ENCODE peak calls at places on chromosomes 11 and 22, in eight cellular contexts. D is uterus, W is thyroid gland, Y is stomach, T is endothelial cell of umbilical vein, U is Peyer's patch, G is right atrium auricular region, R is psoas muscle. B is an unnamed sample. For H3K4me1, the result is how much of the 10 kb centered on the place peaks cover.

GRCh38 chr11:46520971-46521745 is 72.7 kb downstream of the AMBRA1 start:
- DNase-seq in Y (no peak), R (no peak), G (no peak), T (peak), D (no peak), U (no peak), W (no peak), B (no peak)

GRCh38 chr11:42625757-42626156 is 686.0 kb upstream of the API5 start:
- DNase-seq in T (no peak), R (no peak), W (no peak), G (no peak), D (no peak), Y (no peak), U (no peak), B (no peak)

GRCh38 chr11:35734669-35735068 is 72.1 kb downstream of the TRIM44 start:
- DNase-seq in R (no peak), D (no peak), T (no peak), W (no peak), U (no peak), Y (no peak), G (no peak), B (no peak)

GRCh38 chr11:2584812-2585565 is 114.8 kb downstream of the KCNQ1OT1 start:
- DNase-seq in W (peak), D (no peak), T (no peak), G (no peak), Y (peak), R (peak), U (no peak), B (peak)

GRCh38 chr11:111631666-111632039 is 29.4 kb downstream of the SIK2 start:
- DNase-seq in G (no peak), W (no peak), T (peak), R (no peak), Y (no peak), U (no peak), D (no peak), B (no peak)

GRCh38 chr11:43987384-43988039 is 45.1 kb downstream of the C11orf96 start:
- DNase-seq in G (peak), U (peak), Y (peak), D (peak), T (peak), W (peak), R (peak), B (peak)

GRCh38 chr11:3220521-3221407 is 2.2 kb upstream of the MRGPRG start:
- DNase-seq in Y (peak), U (peak), T (no peak), D (no peak), W (peak), R (no peak), G (no peak), B (no peak)

GRCh38 chr11:57530215-57530595 is 349 bp downstream of the TIMM10 start:
- DNase-seq in U (no peak), G (no peak), W (no peak), T (no peak), D (no peak), Y (no peak), R (no peak), B (no peak)

GRCh38 chr22:19056951-19057401 is 65.2 kb downstream of the DGCR2 start:
- DNase-seq in R (no peak), Y (peak), U (no peak), G (no peak), T (no peak), D (no peak), W (no peak), B (no peak)

GRCh38 chr11:126140932-126141291 is 70.5 kb downstream of the RPUSD4 start:
- DNase-seq in T (peak), W (peak), D (peak), U (no peak), Y (peak), G (peak), R (peak), B (no peak)

DNA sequence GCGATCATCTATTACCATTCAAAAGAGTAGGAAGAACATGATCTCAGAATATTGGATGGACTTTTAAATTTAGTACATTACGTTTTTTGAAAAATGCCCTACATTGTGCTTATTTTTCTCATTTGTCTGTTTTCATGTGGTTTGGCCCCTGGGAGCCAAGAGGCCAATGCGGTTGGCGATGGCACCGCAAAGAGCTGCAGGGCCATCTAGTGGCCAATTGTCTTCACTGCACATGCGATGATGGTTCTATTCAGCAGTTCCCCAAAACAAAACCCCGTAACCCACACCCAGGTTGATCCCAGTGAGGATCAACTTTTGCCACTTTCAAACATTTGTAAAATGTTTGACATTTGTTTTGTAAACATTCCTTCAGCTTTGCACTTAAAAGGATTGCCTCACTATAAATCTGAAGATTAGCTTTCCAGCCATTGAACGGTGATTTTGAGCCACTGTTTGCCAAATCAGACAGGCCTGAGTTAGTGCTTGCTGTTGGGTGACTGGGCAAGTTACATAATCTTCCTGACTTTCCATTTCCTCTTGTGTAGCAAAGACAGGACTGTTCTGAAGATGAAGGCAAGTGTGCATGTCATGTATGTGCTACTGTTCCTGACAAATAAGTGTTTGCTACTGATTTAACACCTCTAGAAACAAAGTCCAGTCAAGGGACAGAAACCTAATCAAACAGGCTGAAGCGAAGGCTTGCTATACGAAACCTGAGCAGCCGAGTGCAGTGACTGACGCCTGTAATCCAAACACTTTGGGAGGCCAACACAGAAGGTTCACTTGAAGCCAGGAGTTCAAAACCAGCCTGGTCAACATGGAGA is 29.2 kb upstream of the XBP1 start:
- DNase-seq in G (peak), R (peak), U (peak), D (peak), W (peak), Y (peak), T (peak), B (peak)
- H3K27ac ChIP-seq in G (no peak), R (no peak), U (no peak), D (no peak), W (peak), Y (peak), T (no peak), B (no peak)

DNA sequence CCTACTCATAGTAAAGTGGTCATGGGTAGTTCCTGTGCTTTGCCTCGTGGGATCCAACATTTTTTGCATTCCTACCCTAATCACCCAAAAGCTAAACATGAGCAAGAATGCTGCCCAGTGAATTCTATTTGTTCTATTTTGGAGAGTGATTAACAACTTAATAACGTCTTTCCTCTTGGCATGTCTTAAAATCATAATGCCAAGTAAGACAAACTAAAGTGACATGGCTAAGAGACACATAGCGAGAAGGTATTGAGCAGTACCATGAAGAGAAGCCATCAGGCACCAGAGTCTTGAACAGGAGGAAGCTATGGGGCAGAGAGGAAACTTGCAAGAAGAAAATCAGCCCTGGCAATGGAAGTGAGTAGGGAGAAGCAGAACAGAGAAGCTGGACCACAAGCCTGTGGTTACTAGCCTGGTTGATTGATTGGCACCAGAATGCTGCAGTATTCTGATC is 32.0 kb downstream of the EXPH5 start:
- DNase-seq in W (no peak), T (no peak), Y (no peak), U (no peak), G (no peak), R (no peak), D (no peak), B (no peak)
- H3K4me1 ChIP-seq in W (under half), T (under half), Y (under half), U (under half), G (under half), R (under half), D (under half), B (under half)

DNA sequence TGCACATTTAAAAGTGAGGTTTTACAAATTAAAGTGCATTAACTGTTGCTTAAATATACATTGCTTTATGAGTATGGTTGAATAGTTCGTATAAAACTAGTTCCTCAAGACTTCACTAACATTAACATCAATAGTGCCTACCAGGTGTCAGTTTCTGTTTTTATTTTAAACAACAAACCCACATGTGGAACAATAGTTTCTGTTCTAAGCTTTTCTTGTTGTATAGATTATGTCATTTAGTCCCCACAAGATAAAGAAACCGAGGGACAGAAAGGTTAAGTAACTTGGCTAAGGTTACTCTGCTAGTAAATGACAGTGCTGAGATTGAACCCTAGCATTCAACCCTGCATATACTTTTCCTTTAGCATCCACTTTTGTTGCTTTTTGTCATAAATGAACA is 41.4 kb upstream of the ST14 start:
- DNase-seq in U (no peak), G (no peak), Y (no peak), R (no peak), W (no peak), T (no peak), D (no peak), B (no peak)
- TF ChIP-seq CTCF in U (no peak), G (no peak), Y (no peak), R (no peak), W (no peak), T (no peak), D (no peak), B (no peak)

GRCh38 chr22:45316796-45317526 is 7.2 kb downstream of the FAM118A start:
- DNase-seq in U (no peak), Y (no peak), T (no peak), G (no peak), R (no peak), W (no peak), D (no peak), B (no peak)

GRCh38 chr22:45318558-45319318 is 9.0 kb downstream of the FAM118A start:
- DNase-seq in T (peak), R (no peak), Y (no peak), G (no peak), W (no peak), D (no peak), U (no peak), B (no peak)

GRCh38 chr22:45317551-45318167 is 7.9 kb downstream of the FAM118A start:
- DNase-seq in W (peak), G (peak), Y (peak), R (peak), U (peak), D (peak), T (peak), B (peak)

GRCh38 chr22:45319319-45319675 is 9.6 kb downstream of the FAM118A start:
- DNase-seq in R (peak), T (peak), W (no peak), Y (no peak), U (no peak), D (no peak), G (no peak), B (peak)

GRCh38 chr22:45318168-45318557 is 8.4 kb downstream of the FAM118A start:
- DNase-seq in W (peak), G (peak), T (peak), D (peak), R (peak), Y (peak), U (no peak), B (peak)
- H3K27ac ChIP-seq in W (peak), G (peak), T (peak), D (peak), R (peak), Y (peak), U (peak), B (peak)

DNA sequence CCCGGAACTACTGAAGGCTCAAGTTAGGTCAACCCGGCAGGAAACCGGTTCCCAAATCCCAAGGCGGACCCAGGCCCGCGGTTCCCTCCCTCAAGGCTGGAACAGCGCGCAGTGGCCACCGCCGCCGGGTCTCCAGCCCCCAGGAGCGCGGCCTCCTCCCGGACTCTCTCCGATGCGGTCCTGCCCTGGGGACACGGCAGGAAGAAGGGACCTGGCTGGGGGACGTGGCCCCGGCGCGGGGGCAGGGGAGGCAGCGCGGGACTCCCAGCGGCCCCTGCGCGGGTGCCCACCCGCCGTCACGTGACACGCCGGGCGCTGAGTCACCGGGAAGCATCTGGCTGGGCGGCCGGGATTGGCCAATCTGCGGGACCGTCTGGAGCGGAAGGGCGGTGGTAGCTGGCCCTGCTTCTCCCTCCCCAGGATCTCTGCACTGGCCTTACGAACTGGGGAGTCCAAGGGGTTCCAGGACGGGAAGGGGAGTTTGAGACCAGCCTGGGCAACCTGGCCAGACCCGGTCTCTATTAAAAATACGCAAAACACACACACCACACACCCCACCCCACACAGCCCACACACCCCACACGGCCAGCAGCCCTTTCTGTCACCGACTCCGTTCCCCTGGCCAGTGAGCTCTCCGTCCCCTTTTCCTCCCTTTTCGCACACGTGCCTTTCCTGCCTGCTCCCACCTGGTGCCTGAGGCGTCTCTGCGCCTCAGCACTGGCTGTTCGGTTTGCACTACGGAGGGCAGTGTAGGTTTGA is 21.4 kb upstream of the MALAT1 start:
- DNase-seq in W (peak), T (peak), R (peak), Y (peak), U (peak), G (peak), D (peak), B (peak)
- H3K4me1 ChIP-seq in W (under half), T (under half), R (half or more), Y (half or more), U (under half), G (half or more), D (under half), B (half or more)

DNA sequence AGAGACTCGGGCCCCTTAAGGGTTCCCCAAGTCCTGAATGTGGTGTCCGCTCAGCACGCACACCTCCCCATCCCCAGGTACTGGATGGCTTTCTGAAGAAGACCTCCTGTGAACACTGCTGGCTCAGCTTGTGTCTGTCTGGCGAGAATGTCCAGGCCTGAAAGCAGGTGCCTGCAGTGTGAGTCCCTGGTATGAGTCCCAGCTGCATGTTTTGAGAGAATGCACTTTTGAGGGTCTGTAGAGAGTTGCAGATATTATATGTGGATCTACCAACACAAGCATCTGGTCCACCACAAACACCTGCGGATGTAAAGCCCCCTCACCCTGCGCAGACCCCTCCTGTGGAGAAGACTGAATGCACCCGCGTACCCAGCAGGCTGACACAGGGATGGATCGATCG is 1308.9 kb downstream of the TBC1D22A start:
- DNase-seq in Y (no peak), T (no peak), D (no peak), U (no peak), G (no peak), R (no peak), W (no peak), B (no peak)
- TF ChIP-seq CTCF in Y (no peak), T (no peak), D (no peak), U (no peak), G (no peak), R (no peak), W (no peak), B (no peak)

DNA sequence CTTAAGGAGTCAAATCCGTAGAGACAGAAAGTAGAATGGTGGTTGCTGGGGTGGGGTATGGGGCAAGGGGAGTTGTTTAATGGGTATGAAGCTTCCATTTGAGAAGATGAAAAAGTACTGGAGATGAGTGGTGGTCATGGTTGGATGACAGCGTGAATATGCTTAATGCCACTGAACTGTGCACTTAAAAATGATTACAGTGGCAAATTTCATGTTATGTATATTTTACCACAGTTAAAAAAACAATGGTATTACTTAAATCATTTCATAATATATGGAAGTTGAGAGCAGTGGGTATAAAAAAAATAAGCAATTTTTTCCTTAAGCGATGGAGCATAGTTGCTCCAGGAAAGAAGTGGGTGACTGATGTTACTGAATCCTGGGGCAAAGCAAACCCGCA is 67.1 kb downstream of the C22orf31 start:
- DNase-seq in D (no peak), U (no peak), Y (no peak), G (no peak), T (no peak), R (no peak), W (no peak), B (no peak)
- H3K27ac ChIP-seq in D (no peak), U (no peak), Y (no peak), G (no peak), T (no peak), R (no peak), W (no peak), B (no peak)

DNA sequence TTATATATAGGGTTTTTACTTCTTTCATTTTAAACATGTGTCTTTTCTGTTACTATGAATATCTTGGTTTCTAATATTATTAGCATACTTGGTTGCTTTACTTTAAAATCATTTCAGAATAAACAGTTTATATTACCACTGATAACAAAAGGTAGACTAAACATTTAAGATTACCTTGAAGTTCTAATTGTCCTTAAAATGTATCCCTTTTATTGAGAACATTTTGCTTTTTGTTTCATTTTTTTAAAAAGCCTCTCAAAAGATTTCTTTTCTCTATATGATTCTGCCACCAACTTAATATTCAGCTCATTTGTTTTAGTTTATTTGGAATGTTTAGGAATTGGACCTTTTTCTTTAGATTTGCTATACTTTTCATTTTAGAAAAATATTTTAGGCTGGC is 39.6 kb downstream of the MED15 start:
- DNase-seq in D (no peak), U (no peak), Y (no peak), G (no peak), W (no peak), T (no peak), R (no peak), B (no peak)
- H3K4me1 ChIP-seq in D (under half), U (under half), Y (under half), G (under half), W (under half), T (under half), R (half or more), B (under half)

DNA sequence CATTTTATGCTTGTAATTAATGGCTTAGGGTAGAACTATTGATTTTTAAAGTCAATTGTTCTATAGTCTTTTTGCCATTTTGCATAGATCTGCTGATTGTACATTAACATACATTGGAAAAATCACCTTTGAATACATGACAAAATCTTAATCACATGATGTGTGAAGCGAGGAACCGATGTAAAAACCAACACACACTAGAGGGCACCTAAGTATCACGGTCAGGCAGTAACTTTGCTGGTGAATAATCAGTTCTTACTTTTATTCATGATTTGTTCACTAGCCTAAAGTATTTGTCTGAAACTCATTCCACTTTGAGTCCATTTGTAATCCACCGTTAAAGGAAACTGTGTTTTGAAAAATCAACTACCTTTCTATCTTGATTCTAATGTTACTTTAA is 28.2 kb downstream of the JHY start:
- DNase-seq in D (no peak), R (no peak), Y (no peak), T (peak), G (no peak), U (no peak), W (no peak), B (no peak)
- TF ChIP-seq CTCF in D (peak), R (no peak), Y (no peak), T (no peak), G (peak), U (no peak), W (peak), B (peak)